ENCODE peak calls at places on chromosome 12, in six cellular contexts. P is adipocyte, N is left ventricle myocardium inferior, X is fibroblast of lung, F is colonic mucosa, E is GM23338. Q is an unnamed sample.

GRCh38 chr12:113204806-113205205 is 16.5 kb upstream of the TPCN1 start:
- DNase-seq in E (no peak), F (no peak), X (no peak), N (no peak), P (no peak), Q (no peak)

GRCh38 chr12:62817556-62818271 is 117.2 kb downstream of the PPM1H start:
- DNase-seq in P (peak; percentile 55), E (no peak), N (no peak), F (no peak), X (peak; percentile 40), Q (no peak)

GRCh38 chr12:5459051-5459782 is 27.3 kb downstream of the NTF3 start:
- DNase-seq in P (no peak), E (no peak), X (no peak), N (no peak), F (no peak), Q (no peak)

GRCh38 chr12:42076976-42077375 is 67.7 kb downstream of the GXYLT1 start:
- DNase-seq in F (no peak), E (no peak), X (no peak), P (no peak), N (no peak), Q (no peak)

GRCh38 chr12:58529114-58529665 is 391.1 kb downstream of the LRIG3 start:
- DNase-seq in X (peak; percentile 84), P (peak; percentile 50), E (no peak), N (no peak), F (no peak), Q (peak; percentile 52)

GRCh38 chr12:49057888-49058287 is 2.7 kb downstream of the KMT2D start:
- DNase-seq in X (no peak), P (peak; percentile 39), N (no peak), F (peak; percentile 42), E (no peak), Q (no peak)

GRCh38 chr12:65999564-66000280 is 130.8 kb downstream of the LLPH start:
- DNase-seq in P (peak; percentile 40), X (peak; percentile 26), N (no peak), F (no peak), E (no peak), Q (peak; percentile 98)

GRCh38 chr12:19886805-19887105 is 447.5 kb downstream of the AEBP2 start:
- DNase-seq in X (peak; percentile 49), P (no peak), E (no peak), N (no peak), F (no peak), Q (no peak)

GRCh38 chr12:90321369-90321768 is 612.7 kb upstream of the ATP2B1 start:
- DNase-seq in X (no peak), F (no peak), N (no peak), P (no peak), E (peak; percentile 40), Q (no peak)

GRCh38 chr12:59431266-59431665 is 164.6 kb upstream of the SLC16A7 start:
- DNase-seq in P (peak; percentile 50), N (no peak), F (no peak), E (peak; percentile 21), X (peak; percentile 37), Q (no peak)

GRCh38 chr12:72836184-72836583 is 564.0 kb downstream of the TRHDE start:
- DNase-seq in N (no peak), P (no peak), F (no peak), X (no peak), E (no peak), Q (no peak)

GRCh38 chr12:105214670-105215375 is 21.2 kb downstream of the APPL2 start:
- DNase-seq in N (no peak), F (peak; percentile 97), X (no peak), E (no peak), P (peak; percentile 34), Q (peak; percentile 50)

GRCh38 chr12:55728932-55729591 is at the start of gene CD63:
- DNase-seq in X (peak; percentile 96), N (peak; percentile 93), P (peak; percentile 95), F (peak; percentile 91), E (peak; percentile 77), Q (peak; percentile 64)

GRCh38 chr12:83046019-83046418 is 359.3 kb downstream of the TMTC2 start:
- DNase-seq in N (no peak), F (no peak), X (no peak), E (no peak), P (no peak), Q (no peak)
- H3K4me1 ChIP-seq in N (no peaks in the 10 kb centered on the region), F (no peaks in the 10 kb centered on the region), X (no peaks in the 10 kb centered on the region), E (no peaks in the 10 kb centered on the region), P (no peaks in the 10 kb centered on the region), Q (no peaks in the 10 kb centered on the region)

DNA sequence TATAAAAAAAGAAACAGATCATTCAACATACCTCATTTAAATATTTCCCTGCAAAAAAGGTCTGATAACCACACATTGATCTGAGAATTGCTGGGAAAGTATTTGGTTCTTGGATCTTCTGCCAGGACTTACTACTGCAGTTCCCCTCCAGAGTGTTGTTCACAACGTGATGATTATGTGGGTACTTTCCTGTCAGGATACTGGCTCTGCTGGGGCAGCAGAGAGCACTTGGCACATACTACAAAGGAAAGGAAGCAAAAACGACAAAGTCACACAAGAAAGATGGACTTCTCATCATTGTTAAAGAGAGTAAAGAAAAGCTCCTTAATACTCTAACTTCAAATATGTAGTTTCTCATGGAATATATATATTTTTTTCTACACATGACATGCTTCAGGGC is 11.5 kb downstream of the GNS start:
- DNase-seq in F (no peak), N (no peak), X (no peak), P (no peak), E (no peak), Q (no peak)
- H3K4me1 ChIP-seq in F (no peaks in the 10 kb centered on the region), N (peaks cover 25% of the 10 kb centered on the region), X (peaks cover 8% of the 10 kb centered on the region), P (peaks cover 25% of the 10 kb centered on the region), E (no peaks in the 10 kb centered on the region), Q (peaks cover 13% of the 10 kb centered on the region)

GRCh38 chr12:91364591-91365184 is 182.1 kb upstream of the DCN start:
- DNase-seq in E (no peak), P (no peak), N (no peak), F (no peak), X (no peak), Q (no peak)
- H3K4me1 ChIP-seq in E (peaks cover 6% of the 10 kb centered on the region), P (no peaks in the 10 kb centered on the region), N (no peaks in the 10 kb centered on the region), F (no peaks in the 10 kb centered on the region), X (no peaks in the 10 kb centered on the region), Q (no peaks in the 10 kb centered on the region)

DNA sequence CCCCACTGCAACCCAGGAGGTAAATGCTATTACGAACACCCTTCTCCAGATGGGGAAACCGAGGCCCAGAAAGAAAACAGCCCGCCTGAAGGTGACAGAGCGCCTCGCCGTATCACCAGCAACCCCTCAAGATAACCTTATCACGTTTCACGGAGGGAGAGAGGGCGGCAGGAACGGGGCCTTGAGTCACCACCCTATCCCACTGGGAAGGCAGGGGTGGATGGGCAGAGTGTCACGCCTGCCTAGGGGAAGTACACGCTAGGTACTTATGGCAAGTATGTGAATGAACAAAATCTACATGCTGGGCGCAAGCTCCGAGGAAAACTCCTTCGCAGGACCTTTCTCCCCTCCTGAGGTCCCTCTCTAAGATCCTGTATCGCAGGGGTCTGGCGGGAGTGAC is 17.8 kb downstream of the NCOR2 start:
- DNase-seq in X (no peak), P (no peak), F (no peak), E (no peak), N (no peak), Q (no peak)
- H3K4me1 ChIP-seq in X (peaks cover 37% of the 10 kb centered on the region), P (peaks cover 58% of the 10 kb centered on the region), F (peaks cover 10% of the 10 kb centered on the region), E (peaks cover 50% of the 10 kb centered on the region), N (peaks cover 83% of the 10 kb centered on the region), Q (peaks cover 33% of the 10 kb centered on the region)

GRCh38 chr12:50927766-50928224 is 24.5 kb upstream of the HIGD1C start:
- DNase-seq in N (no peak), X (no peak), P (no peak), E (no peak), F (no peak), Q (no peak)
- H3K4me1 ChIP-seq in N (peaks cover 76% of the 10 kb centered on the region), X (peaks cover 4% of the 10 kb centered on the region), P (peaks cover 37% of the 10 kb centered on the region), E (peaks cover 65% of the 10 kb centered on the region), F (peaks cover 12% of the 10 kb centered on the region), Q (peaks cover 20% of the 10 kb centered on the region)

GRCh38 chr12:47274725-47275124 is 195.0 kb upstream of the AMIGO2 start:
- DNase-seq in P (no peak), N (no peak), F (no peak), X (no peak), E (no peak), Q (no peak)

GRCh38 chr12:47273191-47273626 is 193.4 kb upstream of the AMIGO2 start:
- DNase-seq in F (no peak), E (no peak), X (no peak), P (no peak), N (no peak), Q (no peak)

GRCh38 chr12:47270782-47271664 is 191.3 kb upstream of the AMIGO2 start:
- DNase-seq in P (peak; percentile 62), F (no peak), E (no peak), N (no peak), X (peak; percentile 21), Q (peak; percentile 98)

GRCh38 chr12:47272412-47273190 is 192.8 kb upstream of the AMIGO2 start:
- DNase-seq in N (no peak), X (no peak), E (no peak), P (peak; percentile 10), F (no peak), Q (no peak)

DNA sequence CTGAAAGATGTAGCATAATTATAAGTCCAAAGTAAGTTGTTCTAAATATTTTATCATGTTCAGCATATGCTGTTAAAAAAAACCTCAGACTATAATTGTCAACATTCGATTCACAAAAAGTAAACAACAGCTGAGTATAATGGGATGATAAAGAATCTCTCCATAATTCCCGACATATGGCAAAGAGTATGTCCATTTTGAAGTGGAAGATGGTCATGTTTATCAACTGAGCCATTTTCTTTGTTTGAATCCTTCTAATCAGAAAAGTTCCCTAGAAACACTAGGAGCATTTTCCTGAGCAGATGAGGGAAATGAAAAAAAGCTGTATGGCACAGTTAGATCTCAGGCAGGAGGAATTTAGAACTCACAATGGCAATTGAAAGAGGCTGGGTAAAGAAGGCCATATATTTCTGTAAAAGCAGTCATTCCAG is 192.1 kb upstream of the AMIGO2 start:
- DNase-seq in P (no peak), E (no peak), N (no peak), X (no peak), F (no peak), Q (no peak)
- H3K4me1 ChIP-seq in P (peaks cover 1% of the 10 kb centered on the region), E (no peaks in the 10 kb centered on the region), N (peaks cover 7% of the 10 kb centered on the region), X (no peaks in the 10 kb centered on the region), F (no peaks in the 10 kb centered on the region), Q (peaks cover 53% of the 10 kb centered on the region)

GRCh38 chr12:32443491-32443890 is 44.1 kb downstream of the FGD4 start:
- DNase-seq in E (no peak), X (no peak), P (no peak), F (no peak), N (no peak), Q (no peak)
- H3K4me1 ChIP-seq in E (peaks cover 72% of the 10 kb centered on the region), X (no peaks in the 10 kb centered on the region), P (peaks cover 12% of the 10 kb centered on the region), F (no peaks in the 10 kb centered on the region), N (peaks cover 48% of the 10 kb centered on the region), Q (peaks cover 26% of the 10 kb centered on the region)

DNA sequence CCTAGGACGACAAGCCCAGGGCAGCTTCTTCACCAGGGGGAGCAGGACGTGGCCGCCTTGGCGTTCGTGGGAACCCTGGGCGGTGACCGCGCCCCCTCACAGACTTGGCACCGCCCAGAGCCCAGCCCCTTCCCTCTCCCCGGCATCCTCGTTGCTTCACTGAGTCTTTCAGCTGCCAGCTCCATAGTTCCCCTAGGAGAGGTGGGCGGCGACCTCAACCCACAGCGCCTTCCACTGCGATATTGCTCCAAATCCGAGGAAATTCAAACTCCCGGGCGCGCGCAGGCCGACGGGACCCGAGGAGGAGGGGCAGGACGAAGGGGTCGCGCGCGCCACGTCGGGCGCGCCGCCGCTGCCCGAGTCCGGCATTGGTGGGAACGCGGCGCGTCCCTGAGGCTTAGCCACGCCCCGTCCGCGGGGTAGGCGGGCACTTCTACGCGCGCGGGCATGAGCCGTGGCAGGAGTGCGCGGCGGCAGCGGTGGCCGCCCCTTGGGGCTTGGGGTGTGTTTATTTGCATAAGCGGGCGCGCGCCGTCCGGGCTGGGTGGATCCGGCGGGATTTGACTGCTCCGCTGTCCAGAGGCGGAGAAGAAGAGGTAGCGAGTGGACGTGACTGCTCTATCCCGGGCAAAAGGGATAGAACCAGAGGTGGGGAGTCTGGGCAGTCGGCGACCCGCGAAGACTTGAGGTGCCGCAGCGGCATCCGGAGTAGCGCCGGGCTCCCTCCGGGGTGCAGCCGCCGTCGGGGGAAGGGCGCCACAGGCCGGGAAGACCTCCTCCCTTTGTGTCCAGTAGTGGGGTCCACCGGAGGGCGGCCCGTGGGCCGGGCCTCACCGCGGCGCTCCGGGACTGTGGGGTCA is at the start of the genes APAF1 and IKBIP:
- DNase-seq in X (peak; percentile 95), E (peak; percentile 96), F (peak; percentile 98), N (peak; percentile 99), P (peak; percentile 99), Q (peak; percentile 91)
- H3K4me1 ChIP-seq in X (no peaks in the 10 kb centered on the region), E (peaks cover 12% of the 10 kb centered on the region), F (no peaks in the 10 kb centered on the region), N (peaks cover 41% of the 10 kb centered on the region), P (peaks cover 8% of the 10 kb centered on the region), Q (peaks cover 3% of the 10 kb centered on the region)